ENCODE peak calls at places on chromosomes 6 and 20, in five cellular contexts. L, Q, I, N and A are unnamed samples.

GRCh38 chr6:159359581-159360264 is 190.5 kb downstream of the FNDC1 start:
- DNase-seq in I (no peak), L (no peak), N (no peak), Q (no peak), A (no peak)

GRCh38 chr6:19501737-19502245 is 335.4 kb upstream of the ID4 start:
- DNase-seq in L (no peak), Q (no peak), N (no peak), I (no peak), A (no peak)

GRCh38 chr6:67898875-67899274 is 736.2 kb upstream of the ADGRB3 start:
- DNase-seq in Q (no peak), N (peak; percentile 31), L (no peak), I (no peak), A (no peak)

GRCh38 chr20:2757001-2757400 is 43.4 kb downstream of the CPXM1 start:
- DNase-seq in I (no peak), L (no peak), Q (no peak), N (no peak), A (no peak)

GRCh38 chr6:14130431-14131075 is 13.0 kb downstream of the CD83 start:
- DNase-seq in L (no peak), Q (no peak), N (no peak), I (peak; percentile 10), A (no peak)

GRCh38 chr6:145891126-145891525 is 73.0 kb downstream of the SHPRH start:
- DNase-seq in I (no peak), Q (no peak), L (no peak), N (no peak), A (no peak)

GRCh38 chr20:57139342-57140093 is 126.9 kb downstream of the BMP7 start:
- DNase-seq in L (no peak), Q (no peak), N (no peak), I (no peak), A (no peak)

GRCh38 chr20:1657556-1658334 is at the start of gene SIRPG:
- DNase-seq in N (no peak), L (no peak), Q (no peak), I (no peak), A (no peak)

GRCh38 chr6:17714879-17715860 is 8.4 kb upstream of the NUP153 start:
- DNase-seq in I (no peak), N (peak; percentile 88), L (no peak), Q (peak; percentile 22), A (no peak)

GRCh38 chr6:31791324-31792089 is 4.0 kb downstream of the VARS1 start:
- DNase-seq in I (peak; percentile 44), N (peak; percentile 87), L (no peak), Q (peak; percentile 70), A (peak; percentile 68)

GRCh38 chr20:50717312-50717711 is 14.1 kb upstream of the PARD6B start:
- DNase-seq in Q (no peak), L (no peak), I (no peak), N (no peak), A (no peak)

GRCh38 chr20:52242237-52243230 is 51.0 kb upstream of the ZFP64 start:
- DNase-seq in N (peak; percentile 18), Q (no peak), L (no peak), I (no peak), A (peak; percentile 7)

GRCh38 chr20:63134201-63134612 is 81.7 kb downstream of the YTHDF1 start:
- DNase-seq in Q (no peak), N (peak; percentile 39), I (no peak), L (no peak), A (no peak)

GRCh38 chr6:33740204-33740608 is 6.5 kb downstream of the IP6K3 start:
- DNase-seq in N (no peak), I (no peak), L (no peak), Q (no peak), A (no peak)

GRCh38 chr6:166671434-166672061 is 44.5 kb upstream of the RPS6KA2 start:
- DNase-seq in N (no peak), Q (no peak), L (no peak), I (no peak), A (no peak)

GRCh38 chr6:33806795-33807194 is 3.0 kb upstream of the MLN start:
- DNase-seq in Q (no peak), N (no peak), I (peak; percentile 32), L (no peak), A (no peak)

GRCh38 chr6:158213925-158214674 is 46.0 kb downstream of the GTF2H5 start:
- DNase-seq in I (peak; percentile 75), L (peak; percentile 51), Q (peak; percentile 56), N (peak; percentile 72), A (no peak)

GRCh38 chr20:24962510-24962909 is 13.4 kb downstream of the CST7 start:
- DNase-seq in I (no peak), Q (no peak), N (no peak), L (no peak), A (no peak)

GRCh38 chr6:3808759-3809514 is 40.2 kb upstream of the FAM50B start:
- DNase-seq in I (peak; percentile 66), N (no peak), Q (peak; percentile 47), L (no peak), A (peak; percentile 82)

GRCh38 chr6:148704539-148704938 is 42.3 kb upstream of the UST start:
- DNase-seq in Q (no peak), N (no peak), I (no peak), L (no peak), A (no peak)

GRCh38 chr20:63053430-63054102 is 46.8 kb upstream of the BHLHE23 start:
- DNase-seq in N (no peak), I (no peak), L (no peak), Q (no peak), A (no peak)

GRCh38 chr6:33787954-33788693 is 806 bp downstream of the LEMD2 start:
- DNase-seq in I (peak; percentile 66), L (peak; percentile 55), Q (peak; percentile 76), N (peak; percentile 79), A (peak; percentile 65)

GRCh38 chr6:152068622-152069261 is 261.3 kb downstream of the ESR1 start:
- DNase-seq in N (no peak), Q (no peak), I (no peak), L (no peak), A (no peak)

GRCh38 chr20:53866787-53867740 is 203.3 kb downstream of the BCAS1 start:
- DNase-seq in I (no peak), L (no peak), Q (no peak), N (no peak), A (no peak)

GRCh38 chr6:3512832-3513231 is 56.0 kb upstream of the SLC22A23 start:
- DNase-seq in Q (no peak), N (no peak), I (no peak), L (no peak), A (no peak)

GRCh38 chr6:134636221-134636830 is 313.6 kb downstream of the ALDH8A1 start:
- DNase-seq in L (no peak), I (no peak), Q (no peak), N (no peak), A (no peak)

GRCh38 chr20:31712564-31713311 is 9.9 kb downstream of the BCL2L1 start:
- DNase-seq in L (peak; percentile 96), N (no peak), I (peak; percentile 95), Q (peak; percentile 88), A (no peak)

GRCh38 chr6:45971287-45971686 is 44.4 kb downstream of the CLIC5 start:
- DNase-seq in N (no peak), L (no peak), I (no peak), Q (no peak), A (no peak)

GRCh38 chr6:30234361-30234760 is 21.2 kb upstream of the TRIM26 start:
- DNase-seq in I (no peak), Q (no peak), L (no peak), N (no peak), A (no peak)

GRCh38 chr20:58436868-58437645 is 48.0 kb downstream of the VAPB start:
- DNase-seq in Q (no peak), L (no peak), N (no peak), I (no peak), A (no peak)

GRCh38 chr6:159193923-159194322 is 24.7 kb downstream of the FNDC1 start:
- DNase-seq in N (no peak), I (no peak), L (no peak), Q (no peak), A (no peak)

GRCh38 chr6:127459231-127459641 is at the start of gene KIAA0408:
- DNase-seq in N (no peak), I (peak; percentile 52), Q (peak; percentile 80), L (peak; percentile 89), A (no peak)

GRCh38 chr6:14059791-14060436 is 57.7 kb upstream of the CD83 start:
- DNase-seq in L (peak; percentile 46), Q (no peak), I (peak; percentile 91), N (no peak), A (no peak)

GRCh38 chr20:62792182-62792939 is 3.9 kb upstream of the MRGBP start:
- DNase-seq in N (no peak), I (no peak), L (no peak), Q (no peak), A (peak; percentile 72)

GRCh38 chr20:37218431-37218830 is 39.1 kb upstream of the MROH8 start:
- DNase-seq in L (no peak), I (no peak), Q (no peak), N (no peak), A (no peak)

GRCh38 chr6:157813191-157813590 is 9.9 kb upstream of the SNX9 start:
- DNase-seq in I (no peak), Q (peak; percentile 54), N (peak; percentile 31), L (no peak), A (no peak)

GRCh38 chr6:3726421-3726820 is 25.1 kb downstream of the PXDC1 start:
- DNase-seq in I (no peak), Q (no peak), N (no peak), L (no peak), A (no peak)

DNA sequence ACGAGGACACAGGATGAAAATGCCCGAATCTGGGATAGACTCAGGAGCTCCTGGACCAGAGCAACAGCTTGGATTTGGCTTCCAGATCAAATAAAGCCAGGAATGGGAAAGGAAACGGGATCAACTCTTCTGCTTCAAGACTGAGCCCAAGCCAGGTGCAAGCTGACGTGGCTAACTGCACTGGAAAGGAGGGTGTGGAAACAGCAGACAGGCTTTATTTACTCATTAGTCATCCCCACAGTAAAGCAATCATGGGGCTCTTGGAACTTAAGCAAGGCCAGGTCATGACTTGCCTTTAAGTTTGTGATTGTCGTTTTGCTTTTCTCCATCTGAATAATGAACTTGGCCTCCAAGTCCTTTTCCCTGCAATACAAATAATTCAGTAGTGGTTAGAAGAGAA is 45.2 kb downstream of the KIF16B start:
- DNase-seq in I (no peak), L (peak; percentile 75), Q (peak; percentile 60), N (peak; percentile 26), A (peak; percentile 65)
- TF ChIP-seq POLR2A in I (no peak), L (peak; percentile 29), Q (no peak), N (no peak), A (no peak)

GRCh38 chr20:47063808-47064207 is 169.2 kb downstream of the EYA2 start:
- DNase-seq in Q (no peak), N (no peak), L (no peak), I (no peak), A (no peak)
- TF ChIP-seq POLR2A in Q (no peak), N (no peak), L (no peak), I (no peak), A (no peak)

GRCh38 chr6:140636698-140637402 is 1262.4 kb upstream of the CITED2 start:
- DNase-seq in N (no peak), L (no peak), Q (no peak), I (no peak), A (no peak)
- TF ChIP-seq POLR2A in N (no peak), L (no peak), Q (no peak), I (no peak), A (no peak)

GRCh38 chr6:136511921-136512320 is 38.3 kb downstream of the MAP7 start:
- DNase-seq in Q (no peak), N (no peak), I (peak; percentile 94), L (peak; percentile 11), A (no peak)
- TF ChIP-seq POLR2A in Q (no peak), N (no peak), I (no peak), L (no peak), A (no peak)